ENCODE peak calls at places on chromosomes 7 and 10, in four cellular contexts. M is IMR-90; H is kidney epithelial cell; E is CD8-positive, alpha-beta memory T cell. S is an unnamed sample. For H3K27me3, the result is how much of the 10 kb centered on the place peaks cover.

GRCh38 chr10:95755511-95756004 is 405 bp upstream of the ENTPD1 start:
- DNase-seq in M (no peak), E (no peak), H (no peak), S (peak)

GRCh38 chr7:87218941-87219544 is 489 bp downstream of the TMEM243 start:
- DNase-seq in M (peak), E (peak), H (no peak), S (peak)

GRCh38 chr7:49243521-49243920 is 319.2 kb downstream of the CDC14C start:
- DNase-seq in E (no peak), M (no peak), H (no peak), S (no peak)

GRCh38 chr10:124671486-124672075 is 72.6 kb downstream of the FAM53B start:
- DNase-seq in H (no peak), E (no peak), M (no peak), S (peak)

GRCh38 chr7:150938566-150938965 is 39.6 kb downstream of the KCNH2 start:
- DNase-seq in M (no peak), E (no peak), H (no peak), S (no peak)

GRCh38 chr10:60192986-60193385 is 196.7 kb downstream of the ANK3 start:
- DNase-seq in M (no peak), H (no peak), E (no peak), S (no peak)

GRCh38 chr10:121823993-121824463 is 103.8 kb downstream of the ATE1 start:
- DNase-seq in H (peak), M (peak), E (no peak), S (no peak)

GRCh38 chr7:155972247-155972646 is 160.0 kb upstream of the SHH start:
- DNase-seq in M (no peak), E (no peak), H (no peak), S (no peak)

GRCh38 chr7:83427929-83428328 is 221.0 kb downstream of the SEMA3E start:
- DNase-seq in H (no peak), M (no peak), E (no peak), S (no peak)

GRCh38 chr10:113550365-113550764 is 2.5 kb upstream of the HABP2 start:
- DNase-seq in M (peak), H (peak), E (no peak), S (no peak)

GRCh38 chr7:13312327-13312726 is 624.9 kb downstream of the ARL4A start:
- DNase-seq in M (no peak), E (no peak), H (no peak), S (no peak)

GRCh38 chr10:59625842-59626522 is 83.7 kb downstream of the SLC16A9 start:
- DNase-seq in E (peak), M (peak), H (peak), S (peak)

GRCh38 chr7:26365077-26365896 is 73.6 kb downstream of the SNX10 start:
- DNase-seq in H (no peak), E (peak), M (peak), S (no peak)

GRCh38 chr7:26865094-26865388 is 651 bp upstream of the SKAP2 start:
- DNase-seq in H (no peak), M (no peak), E (no peak), S (peak)

GRCh38 chr10:15141136-15142067 is 27.1 kb downstream of the NMT2 start:
- DNase-seq in H (no peak), E (no peak), M (no peak), S (no peak)

GRCh38 chr10:61487506-61487905 is 34.3 kb upstream of the TMEM26 start:
- DNase-seq in H (no peak), E (no peak), M (peak), S (no peak)

GRCh38 chr7:131546583-131547111 is 9.8 kb downstream of the PODXL start:
- DNase-seq in M (no peak), E (peak), H (no peak), S (no peak)

GRCh38 chr10:78081292-78081691 is 47.6 kb downstream of the RPS24 start:
- DNase-seq in M (no peak), E (no peak), H (no peak), S (no peak)

GRCh38 chr7:155372782-155373358 is 75.2 kb downstream of the INSIG1 start:
- DNase-seq in H (no peak), E (no peak), M (no peak), S (no peak)

GRCh38 chr7:73447121-73447520 is 13.5 kb downstream of the FZD9 start:
- DNase-seq in M (no peak), H (no peak), E (no peak), S (no peak)

GRCh38 chr7:95933618-95934017 is 161.3 kb downstream of the DYNC1I1 start:
- DNase-seq in E (no peak), H (no peak), M (no peak), S (no peak)

GRCh38 chr10:1157615-1157933 is 101.4 kb downstream of the WDR37 start:
- DNase-seq in M (no peak), H (no peak), E (no peak), S (peak)

GRCh38 chr7:155917836-155918385 is 105.6 kb upstream of the SHH start:
- DNase-seq in M (no peak), H (no peak), E (no peak), S (no peak)

GRCh38 chr7:42972703-42973500 is 40.7 kb downstream of the MRPL32 start:
- DNase-seq in E (no peak), M (peak), H (peak), S (peak)

GRCh38 chr7:94276797-94277196 is 117.9 kb upstream of the COL1A2 start:
- DNase-seq in M (peak), H (no peak), E (no peak), S (no peak)

GRCh38 chr10:34520084-34520483 is 295.0 kb downstream of the PARD3 start:
- DNase-seq in M (no peak), H (peak), E (no peak), S (no peak)

GRCh38 chr7:70646551-70647248 is 485.2 kb upstream of the GALNT17 start:
- DNase-seq in M (no peak), H (no peak), E (no peak), S (no peak)

GRCh38 chr10:44853148-44853734 is 57.9 kb upstream of the TMEM72 start:
- DNase-seq in E (no peak), M (peak), H (no peak), S (peak)

GRCh38 chr7:109003742-109004141 is 434.1 kb downstream of the DNAJB9 start:
- DNase-seq in E (no peak), M (no peak), H (peak), S (no peak)

GRCh38 chr10:77867124-77867715 is 59.3 kb downstream of the DLG5 start:
- DNase-seq in H (no peak), E (no peak), M (no peak), S (no peak)

GRCh38 chr7:3673524-3673923 is 372.5 kb downstream of the SDK1 start:
- DNase-seq in E (peak), M (peak), H (no peak), S (no peak)

GRCh38 chr10:110852255-110852896 is 19.4 kb upstream of the PDCD4 start:
- DNase-seq in H (peak), M (peak), E (no peak), S (no peak)

GRCh38 chr10:118698421-118698820 is 56.3 kb downstream of the CACUL1 start:
- DNase-seq in M (peak), H (peak), E (peak), S (no peak)

GRCh38 chr7:44980393-44981034 is 1.7 kb upstream of the MYO1G start:
- DNase-seq in E (peak), M (peak), H (no peak), S (no peak)

GRCh38 chr10:132279873-132280645 is 27.7 kb downstream of the STK32C start:
- DNase-seq in M (no peak), E (no peak), H (no peak), S (no peak)
- H3K27me3 ChIP-seq in M (under half), E (under half), H (under half), S (under half)

GRCh38 chr10:101566333-101567164 is 21.5 kb downstream of the POLL start:
- DNase-seq in H (no peak), M (peak), E (no peak), S (no peak)
- H3K27me3 ChIP-seq in H (half or more), M (under half), E (under half), S (under half)

GRCh38 chr7:30705596-30705995 is 23.3 kb upstream of the CRHR2 start:
- DNase-seq in M (no peak), H (no peak), E (no peak), S (no peak)

GRCh38 chr7:30706316-30706715 is 24.1 kb upstream of the CRHR2 start:
- DNase-seq in E (no peak), H (no peak), M (no peak), S (no peak)

GRCh38 chr7:30703756-30704155 is 21.5 kb upstream of the CRHR2 start:
- DNase-seq in E (no peak), H (no peak), M (no peak), S (no peak)

GRCh38 chr7:30706865-30707264 is 24.6 kb upstream of the CRHR2 start:
- DNase-seq in E (no peak), H (no peak), M (no peak), S (no peak)

DNA sequence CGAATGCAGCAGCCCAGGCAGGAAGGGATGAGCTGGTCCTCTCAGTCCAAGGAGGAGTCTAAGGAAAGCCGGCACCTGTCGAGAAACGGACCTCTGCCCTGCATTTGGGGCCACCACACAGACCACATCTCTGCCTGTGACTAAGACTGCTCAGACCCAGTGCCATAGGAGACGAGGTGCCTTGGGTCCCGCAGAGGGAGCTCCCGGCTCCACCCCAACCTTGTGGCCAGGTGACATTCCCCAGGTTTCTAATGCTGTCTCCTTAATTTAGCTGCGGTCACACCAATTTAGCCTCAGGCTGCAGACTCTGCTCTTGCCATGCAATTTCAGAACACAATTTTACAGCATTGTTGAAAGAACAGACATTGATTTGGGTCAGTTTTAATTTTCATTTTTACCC is 22.8 kb upstream of the CRHR2 start:
- DNase-seq in H (no peak), M (no peak), E (no peak), S (no peak)
- H3K27me3 ChIP-seq in H (under half), M (half or more), E (under half), S (under half)

DNA sequence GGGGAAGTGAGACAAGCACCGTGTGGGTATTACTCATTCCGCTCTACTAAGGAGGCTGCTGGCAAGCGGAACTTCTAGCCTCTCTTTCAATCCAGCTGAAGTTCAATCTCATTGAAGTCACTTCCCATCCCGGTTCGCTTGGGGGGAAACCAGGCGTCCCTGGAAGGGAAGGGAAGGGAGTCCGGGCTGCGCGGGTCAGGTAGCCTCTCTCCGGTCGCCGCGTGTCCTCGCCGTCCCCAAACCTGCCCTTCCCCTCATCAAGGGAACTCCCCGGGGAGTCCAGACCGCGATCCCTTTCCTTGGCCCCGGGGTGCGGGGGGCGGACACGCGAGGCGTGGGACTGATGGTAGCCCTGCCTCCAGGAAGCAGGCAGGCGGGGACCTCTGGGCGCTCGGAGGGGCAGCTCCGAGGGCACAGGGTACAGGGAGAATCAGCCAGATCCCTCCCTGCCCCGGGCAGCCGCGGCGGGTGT is 598 bp upstream of the ZEB1 start:
- DNase-seq in H (no peak), E (peak), M (peak), S (peak)
- H3K27me3 ChIP-seq in H (under half), E (under half), M (under half), S (under half)

GRCh38 chr10:129965940-129966339 is 1.9 kb upstream of the EBF3 start:
- DNase-seq in E (no peak), H (no peak), M (no peak), S (no peak)

GRCh38 chr10:129966370-129966769 is 2.3 kb upstream of the EBF3 start:
- DNase-seq in M (no peak), E (no peak), H (no peak), S (no peak)

GRCh38 chr10:129963831-129964501 is at the start of gene EBF3:
- DNase-seq in H (no peak), E (peak), M (peak), S (peak)

GRCh38 chr10:129964611-129965417 is 740 bp upstream of the EBF3 start:
- DNase-seq in H (no peak), E (no peak), M (no peak), S (peak)

GRCh38 chr10:129965418-129965793 is 1.3 kb upstream of the EBF3 start:
- DNase-seq in H (no peak), E (no peak), M (no peak), S (peak)
- H3K27me3 ChIP-seq in H (half or more), E (half or more), M (half or more), S (under half)

GRCh38 chr7:130345106-130345505 is 490 bp downstream of the CPA5 start:
- DNase-seq in M (no peak), H (no peak), E (no peak), S (no peak)
- H3K27me3 ChIP-seq in M (under half), H (under half), E (under half), S (under half)

DNA sequence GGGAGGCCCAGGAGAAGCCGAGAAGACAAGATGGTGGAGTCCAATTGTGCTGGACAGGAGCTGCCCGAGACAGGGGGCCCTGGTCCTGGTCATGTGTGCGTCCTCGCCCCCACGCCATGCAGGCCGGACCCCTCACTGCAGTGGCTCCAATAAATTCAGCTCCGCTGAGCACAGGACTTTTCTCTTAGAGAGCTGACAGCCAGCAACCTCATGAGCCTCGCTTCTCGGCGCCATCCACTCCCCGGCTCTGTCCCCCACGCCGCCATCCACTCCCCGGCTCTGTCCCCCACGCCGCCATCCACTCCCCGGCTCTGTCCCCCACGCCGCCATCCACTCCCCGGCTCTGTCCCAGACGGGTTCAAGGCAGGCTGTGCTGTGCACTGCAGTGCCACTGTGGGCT is 2.8 kb upstream of the UTF1 start:
- DNase-seq in M (no peak), H (no peak), E (no peak), S (no peak)
- H3K27me3 ChIP-seq in M (under half), H (half or more), E (under half), S (under half)